ENCODE peak calls at places on chromosomes 5 and 9, in eight cellular contexts. One of them, this sample, is unnamed.

GRCh38 chr9:23686257-23686656 is 139.8 kb downstream of the ELAVL2 start:
- DNase-seq in adrenal gland: no peak
- DNase-seq in stimulated activated effector memory CD8-positive, alpha-beta T cell treated with anti-CD3 and anti-CD28 coated beads, Interleukin-12 subunit alpha, Interleukin-12 subunit beta, amount 100 ng/mL, for 72 hours: no peak
- DNase-seq in NCI-H1092 treated with DMSO at 0.1 percent for 48 hours: no peak
- DNase-seq in D341Med: no peak
- DNase-seq in pancreas: no peak
- DNase-seq in adipocyte: no peak
- DNase-seq in left ventricle myocardium inferior: no peak
- DNase-seq in this sample: no peak

GRCh38 chr9:81416476-81417298 is 272.7 kb downstream of the TLE1 start:
- DNase-seq in adrenal gland: no peak
- DNase-seq in stimulated activated effector memory CD8-positive, alpha-beta T cell treated with anti-CD3 and anti-CD28 coated beads, Interleukin-12 subunit alpha, Interleukin-12 subunit beta, amount 100 ng/mL, for 72 hours: no peak
- DNase-seq in NCI-H1092 treated with DMSO at 0.1 percent for 48 hours: peak
- DNase-seq in D341Med: no peak
- DNase-seq in pancreas: no peak
- DNase-seq in adipocyte: peak
- DNase-seq in left ventricle myocardium inferior: no peak
- DNase-seq in this sample: no peak

GRCh38 chr9:131971482-131972074 is 108.1 kb downstream of the MED27 start:
- DNase-seq in adrenal gland: no peak
- DNase-seq in stimulated activated effector memory CD8-positive, alpha-beta T cell treated with anti-CD3 and anti-CD28 coated beads, Interleukin-12 subunit alpha, Interleukin-12 subunit beta, amount 100 ng/mL, for 72 hours: no peak
- DNase-seq in NCI-H1092 treated with DMSO at 0.1 percent for 48 hours: no peak
- DNase-seq in D341Med: peak
- DNase-seq in pancreas: no peak
- DNase-seq in adipocyte: no peak
- DNase-seq in left ventricle myocardium inferior: no peak
- DNase-seq in this sample: no peak

GRCh38 chr5:15132816-15133405 is 261.3 kb upstream of the ANKH start:
- DNase-seq in adrenal gland: no peak
- DNase-seq in stimulated activated effector memory CD8-positive, alpha-beta T cell treated with anti-CD3 and anti-CD28 coated beads, Interleukin-12 subunit alpha, Interleukin-12 subunit beta, amount 100 ng/mL, for 72 hours: no peak
- DNase-seq in NCI-H1092 treated with DMSO at 0.1 percent for 48 hours: no peak
- DNase-seq in D341Med: no peak
- DNase-seq in pancreas: no peak
- DNase-seq in adipocyte: no peak
- DNase-seq in left ventricle myocardium inferior: no peak
- DNase-seq in this sample: no peak

GRCh38 chr9:120715331-120715924 is 1.2 kb upstream of the MEGF9 start:
- DNase-seq in adrenal gland: peak
- DNase-seq in stimulated activated effector memory CD8-positive, alpha-beta T cell treated with anti-CD3 and anti-CD28 coated beads, Interleukin-12 subunit alpha, Interleukin-12 subunit beta, amount 100 ng/mL, for 72 hours: no peak
- DNase-seq in NCI-H1092 treated with DMSO at 0.1 percent for 48 hours: no peak
- DNase-seq in D341Med: peak
- DNase-seq in pancreas: peak
- DNase-seq in adipocyte: peak
- DNase-seq in left ventricle myocardium inferior: peak
- DNase-seq in this sample: peak

GRCh38 chr5:169923988-169924387 is 56.3 kb downstream of the INSYN2B start:
- DNase-seq in adrenal gland: no peak
- DNase-seq in stimulated activated effector memory CD8-positive, alpha-beta T cell treated with anti-CD3 and anti-CD28 coated beads, Interleukin-12 subunit alpha, Interleukin-12 subunit beta, amount 100 ng/mL, for 72 hours: no peak
- DNase-seq in NCI-H1092 treated with DMSO at 0.1 percent for 48 hours: peak
- DNase-seq in D341Med: no peak
- DNase-seq in pancreas: no peak
- DNase-seq in adipocyte: no peak
- DNase-seq in left ventricle myocardium inferior: no peak
- DNase-seq in this sample: no peak

GRCh38 chr9:136572003-136572595 is 26.3 kb upstream of the NOTCH1 start:
- DNase-seq in adrenal gland: no peak
- DNase-seq in stimulated activated effector memory CD8-positive, alpha-beta T cell treated with anti-CD3 and anti-CD28 coated beads, Interleukin-12 subunit alpha, Interleukin-12 subunit beta, amount 100 ng/mL, for 72 hours: no peak
- DNase-seq in NCI-H1092 treated with DMSO at 0.1 percent for 48 hours: no peak
- DNase-seq in D341Med: no peak
- DNase-seq in pancreas: no peak
- DNase-seq in adipocyte: peak
- DNase-seq in left ventricle myocardium inferior: peak
- DNase-seq in this sample: no peak

GRCh38 chr9:31669311-31669710 is 715.1 kb upstream of the ACO1 start:
- DNase-seq in adrenal gland: no peak
- DNase-seq in stimulated activated effector memory CD8-positive, alpha-beta T cell treated with anti-CD3 and anti-CD28 coated beads, Interleukin-12 subunit alpha, Interleukin-12 subunit beta, amount 100 ng/mL, for 72 hours: no peak
- DNase-seq in NCI-H1092 treated with DMSO at 0.1 percent for 48 hours: no peak
- DNase-seq in D341Med: no peak
- DNase-seq in pancreas: no peak
- DNase-seq in adipocyte: no peak
- DNase-seq in left ventricle myocardium inferior: no peak
- DNase-seq in this sample: no peak

GRCh38 chr9:112059145-112059979 is 115.7 kb downstream of the SUSD1 start:
- DNase-seq in adrenal gland: peak
- DNase-seq in stimulated activated effector memory CD8-positive, alpha-beta T cell treated with anti-CD3 and anti-CD28 coated beads, Interleukin-12 subunit alpha, Interleukin-12 subunit beta, amount 100 ng/mL, for 72 hours: no peak
- DNase-seq in NCI-H1092 treated with DMSO at 0.1 percent for 48 hours: no peak
- DNase-seq in D341Med: no peak
- DNase-seq in pancreas: no peak
- DNase-seq in adipocyte: peak
- DNase-seq in left ventricle myocardium inferior: no peak
- DNase-seq in this sample: peak

GRCh38 chr5:134547579-134547978 is 22.1 kb downstream of the JADE2 start:
- DNase-seq in adrenal gland: peak
- DNase-seq in stimulated activated effector memory CD8-positive, alpha-beta T cell treated with anti-CD3 and anti-CD28 coated beads, Interleukin-12 subunit alpha, Interleukin-12 subunit beta, amount 100 ng/mL, for 72 hours: no peak
- DNase-seq in NCI-H1092 treated with DMSO at 0.1 percent for 48 hours: no peak
- DNase-seq in D341Med: no peak
- DNase-seq in pancreas: no peak
- DNase-seq in adipocyte: peak
- DNase-seq in left ventricle myocardium inferior: peak
- DNase-seq in this sample: no peak

GRCh38 chr9:97858826-97859225 is 5.8 kb downstream of the FOXE1 start:
- DNase-seq in adrenal gland: no peak
- DNase-seq in stimulated activated effector memory CD8-positive, alpha-beta T cell treated with anti-CD3 and anti-CD28 coated beads, Interleukin-12 subunit alpha, Interleukin-12 subunit beta, amount 100 ng/mL, for 72 hours: no peak
- DNase-seq in NCI-H1092 treated with DMSO at 0.1 percent for 48 hours: no peak
- DNase-seq in D341Med: no peak
- DNase-seq in pancreas: no peak
- DNase-seq in adipocyte: no peak
- DNase-seq in left ventricle myocardium inferior: no peak
- DNase-seq in this sample: no peak

GRCh38 chr9:33372900-33373299 is 29.5 kb downstream of the AQP7 start:
- DNase-seq in adrenal gland: no peak
- DNase-seq in stimulated activated effector memory CD8-positive, alpha-beta T cell treated with anti-CD3 and anti-CD28 coated beads, Interleukin-12 subunit alpha, Interleukin-12 subunit beta, amount 100 ng/mL, for 72 hours: no peak
- DNase-seq in NCI-H1092 treated with DMSO at 0.1 percent for 48 hours: no peak
- DNase-seq in D341Med: no peak
- DNase-seq in pancreas: peak
- DNase-seq in adipocyte: no peak
- DNase-seq in left ventricle myocardium inferior: no peak
- DNase-seq in this sample: no peak

GRCh38 chr9:89743576-89744254 is 138.9 kb downstream of the GADD45G start:
- DNase-seq in adrenal gland: no peak
- DNase-seq in stimulated activated effector memory CD8-positive, alpha-beta T cell treated with anti-CD3 and anti-CD28 coated beads, Interleukin-12 subunit alpha, Interleukin-12 subunit beta, amount 100 ng/mL, for 72 hours: peak
- DNase-seq in NCI-H1092 treated with DMSO at 0.1 percent for 48 hours: peak
- DNase-seq in D341Med: no peak
- DNase-seq in pancreas: no peak
- DNase-seq in adipocyte: no peak
- DNase-seq in left ventricle myocardium inferior: no peak
- DNase-seq in this sample: no peak

GRCh38 chr5:52997424-52997823 is 8.3 kb downstream of the ITGA2 start:
- DNase-seq in adrenal gland: no peak
- DNase-seq in stimulated activated effector memory CD8-positive, alpha-beta T cell treated with anti-CD3 and anti-CD28 coated beads, Interleukin-12 subunit alpha, Interleukin-12 subunit beta, amount 100 ng/mL, for 72 hours: no peak
- DNase-seq in NCI-H1092 treated with DMSO at 0.1 percent for 48 hours: no peak
- DNase-seq in D341Med: no peak
- DNase-seq in pancreas: no peak
- DNase-seq in adipocyte: no peak
- DNase-seq in left ventricle myocardium inferior: no peak
- DNase-seq in this sample: no peak

GRCh38 chr5:32076699-32077695 is 97.1 kb downstream of the GOLPH3 start:
- DNase-seq in adrenal gland: no peak
- DNase-seq in stimulated activated effector memory CD8-positive, alpha-beta T cell treated with anti-CD3 and anti-CD28 coated beads, Interleukin-12 subunit alpha, Interleukin-12 subunit beta, amount 100 ng/mL, for 72 hours: no peak
- DNase-seq in NCI-H1092 treated with DMSO at 0.1 percent for 48 hours: peak
- DNase-seq in D341Med: peak
- DNase-seq in pancreas: no peak
- DNase-seq in adipocyte: peak
- DNase-seq in left ventricle myocardium inferior: peak
- DNase-seq in this sample: no peak

GRCh38 chr5:135376961-135377621 is 21.9 kb downstream of the MACROH2A1 start:
- DNase-seq in adrenal gland: no peak
- DNase-seq in stimulated activated effector memory CD8-positive, alpha-beta T cell treated with anti-CD3 and anti-CD28 coated beads, Interleukin-12 subunit alpha, Interleukin-12 subunit beta, amount 100 ng/mL, for 72 hours: peak
- DNase-seq in NCI-H1092 treated with DMSO at 0.1 percent for 48 hours: no peak
- DNase-seq in D341Med: no peak
- DNase-seq in pancreas: no peak
- DNase-seq in adipocyte: peak
- DNase-seq in left ventricle myocardium inferior: no peak
- DNase-seq in this sample: peak

GRCh38 chr5:64487283-64487682 is 18.5 kb upstream of the RGS7BP start:
- DNase-seq in adrenal gland: no peak
- DNase-seq in stimulated activated effector memory CD8-positive, alpha-beta T cell treated with anti-CD3 and anti-CD28 coated beads, Interleukin-12 subunit alpha, Interleukin-12 subunit beta, amount 100 ng/mL, for 72 hours: no peak
- DNase-seq in NCI-H1092 treated with DMSO at 0.1 percent for 48 hours: no peak
- DNase-seq in D341Med: no peak
- DNase-seq in pancreas: no peak
- DNase-seq in adipocyte: no peak
- DNase-seq in left ventricle myocardium inferior: no peak
- DNase-seq in this sample: no peak

GRCh38 chr9:686381-686813 is 155.1 kb upstream of the DMRT1 start:
- DNase-seq in adrenal gland: no peak
- DNase-seq in stimulated activated effector memory CD8-positive, alpha-beta T cell treated with anti-CD3 and anti-CD28 coated beads, Interleukin-12 subunit alpha, Interleukin-12 subunit beta, amount 100 ng/mL, for 72 hours: no peak
- DNase-seq in NCI-H1092 treated with DMSO at 0.1 percent for 48 hours: no peak
- DNase-seq in D341Med: no peak
- DNase-seq in pancreas: no peak
- DNase-seq in adipocyte: peak
- DNase-seq in left ventricle myocardium inferior: no peak
- DNase-seq in this sample: no peak

GRCh38 chr9:88776717-88777497 is 214.4 kb upstream of the S1PR3 start:
- DNase-seq in adrenal gland: no peak
- DNase-seq in stimulated activated effector memory CD8-positive, alpha-beta T cell treated with anti-CD3 and anti-CD28 coated beads, Interleukin-12 subunit alpha, Interleukin-12 subunit beta, amount 100 ng/mL, for 72 hours: no peak
- DNase-seq in NCI-H1092 treated with DMSO at 0.1 percent for 48 hours: no peak
- DNase-seq in D341Med: no peak
- DNase-seq in pancreas: no peak
- DNase-seq in adipocyte: peak
- DNase-seq in left ventricle myocardium inferior: no peak
- DNase-seq in this sample: no peak

GRCh38 chr5:29218138-29218537 is 1975.3 kb upstream of the CDH6 start:
- DNase-seq in adrenal gland: no peak
- DNase-seq in stimulated activated effector memory CD8-positive, alpha-beta T cell treated with anti-CD3 and anti-CD28 coated beads, Interleukin-12 subunit alpha, Interleukin-12 subunit beta, amount 100 ng/mL, for 72 hours: no peak
- DNase-seq in NCI-H1092 treated with DMSO at 0.1 percent for 48 hours: peak
- DNase-seq in D341Med: peak
- DNase-seq in pancreas: no peak
- DNase-seq in adipocyte: no peak
- DNase-seq in left ventricle myocardium inferior: no peak
- DNase-seq in this sample: no peak

GRCh38 chr5:78671609-78672008 is 23.0 kb upstream of the LHFPL2 start:
- DNase-seq in adrenal gland: no peak
- DNase-seq in stimulated activated effector memory CD8-positive, alpha-beta T cell treated with anti-CD3 and anti-CD28 coated beads, Interleukin-12 subunit alpha, Interleukin-12 subunit beta, amount 100 ng/mL, for 72 hours: no peak
- DNase-seq in NCI-H1092 treated with DMSO at 0.1 percent for 48 hours: no peak
- DNase-seq in D341Med: no peak
- DNase-seq in pancreas: no peak
- DNase-seq in adipocyte: peak
- DNase-seq in left ventricle myocardium inferior: no peak
- DNase-seq in this sample: no peak

GRCh38 chr9:125262217-125262991 is 778 bp downstream of the GAPVD1 start:
- DNase-seq in adrenal gland: no peak
- DNase-seq in stimulated activated effector memory CD8-positive, alpha-beta T cell treated with anti-CD3 and anti-CD28 coated beads, Interleukin-12 subunit alpha, Interleukin-12 subunit beta, amount 100 ng/mL, for 72 hours: no peak
- DNase-seq in NCI-H1092 treated with DMSO at 0.1 percent for 48 hours: peak
- DNase-seq in D341Med: peak
- DNase-seq in pancreas: no peak
- DNase-seq in adipocyte: no peak
- DNase-seq in left ventricle myocardium inferior: no peak
- DNase-seq in this sample: no peak

GRCh38 chr9:110440161-110440560 is 102.5 kb upstream of the TXNDC8 start:
- DNase-seq in adrenal gland: no peak
- DNase-seq in stimulated activated effector memory CD8-positive, alpha-beta T cell treated with anti-CD3 and anti-CD28 coated beads, Interleukin-12 subunit alpha, Interleukin-12 subunit beta, amount 100 ng/mL, for 72 hours: no peak
- DNase-seq in NCI-H1092 treated with DMSO at 0.1 percent for 48 hours: no peak
- DNase-seq in D341Med: no peak
- DNase-seq in pancreas: no peak
- DNase-seq in adipocyte: peak
- DNase-seq in left ventricle myocardium inferior: no peak
- DNase-seq in this sample: no peak

GRCh38 chr9:84998639-84999038 is 329.1 kb downstream of the NTRK2 start:
- DNase-seq in adrenal gland: no peak
- DNase-seq in stimulated activated effector memory CD8-positive, alpha-beta T cell treated with anti-CD3 and anti-CD28 coated beads, Interleukin-12 subunit alpha, Interleukin-12 subunit beta, amount 100 ng/mL, for 72 hours: no peak
- DNase-seq in NCI-H1092 treated with DMSO at 0.1 percent for 48 hours: no peak
- DNase-seq in D341Med: no peak
- DNase-seq in pancreas: no peak
- DNase-seq in adipocyte: no peak
- DNase-seq in left ventricle myocardium inferior: no peak
- DNase-seq in this sample: no peak

GRCh38 chr9:105238302-105238701 is 6.1 kb upstream of the SLC44A1 start:
- DNase-seq in adrenal gland: no peak
- DNase-seq in stimulated activated effector memory CD8-positive, alpha-beta T cell treated with anti-CD3 and anti-CD28 coated beads, Interleukin-12 subunit alpha, Interleukin-12 subunit beta, amount 100 ng/mL, for 72 hours: no peak
- DNase-seq in NCI-H1092 treated with DMSO at 0.1 percent for 48 hours: no peak
- DNase-seq in D341Med: no peak
- DNase-seq in pancreas: no peak
- DNase-seq in adipocyte: no peak
- DNase-seq in left ventricle myocardium inferior: no peak
- DNase-seq in this sample: no peak

GRCh38 chr5:55338810-55339243 is 31.0 kb downstream of the MTREX start:
- DNase-seq in adrenal gland: no peak
- DNase-seq in stimulated activated effector memory CD8-positive, alpha-beta T cell treated with anti-CD3 and anti-CD28 coated beads, Interleukin-12 subunit alpha, Interleukin-12 subunit beta, amount 100 ng/mL, for 72 hours: peak
- DNase-seq in NCI-H1092 treated with DMSO at 0.1 percent for 48 hours: no peak
- DNase-seq in D341Med: no peak
- DNase-seq in pancreas: no peak
- DNase-seq in adipocyte: no peak
- DNase-seq in left ventricle myocardium inferior: no peak
- DNase-seq in this sample: no peak

GRCh38 chr5:130720355-130720754 is 444.7 kb downstream of the HINT1 start:
- DNase-seq in adrenal gland: no peak
- DNase-seq in stimulated activated effector memory CD8-positive, alpha-beta T cell treated with anti-CD3 and anti-CD28 coated beads, Interleukin-12 subunit alpha, Interleukin-12 subunit beta, amount 100 ng/mL, for 72 hours: no peak
- DNase-seq in NCI-H1092 treated with DMSO at 0.1 percent for 48 hours: no peak
- DNase-seq in D341Med: peak
- DNase-seq in pancreas: no peak
- DNase-seq in adipocyte: peak
- DNase-seq in left ventricle myocardium inferior: no peak
- DNase-seq in this sample: no peak

GRCh38 chr9:134416385-134417022 is 90.2 kb downstream of the RXRA start:
- DNase-seq in adrenal gland: no peak
- DNase-seq in stimulated activated effector memory CD8-positive, alpha-beta T cell treated with anti-CD3 and anti-CD28 coated beads, Interleukin-12 subunit alpha, Interleukin-12 subunit beta, amount 100 ng/mL, for 72 hours: no peak
- DNase-seq in NCI-H1092 treated with DMSO at 0.1 percent for 48 hours: no peak
- DNase-seq in D341Med: no peak
- DNase-seq in pancreas: no peak
- DNase-seq in adipocyte: no peak
- DNase-seq in left ventricle myocardium inferior: no peak
- DNase-seq in this sample: no peak

GRCh38 chr5:157828949-157829639 is 29.9 kb downstream of the CLINT1 start:
- DNase-seq in adrenal gland: no peak
- DNase-seq in stimulated activated effector memory CD8-positive, alpha-beta T cell treated with anti-CD3 and anti-CD28 coated beads, Interleukin-12 subunit alpha, Interleukin-12 subunit beta, amount 100 ng/mL, for 72 hours: no peak
- DNase-seq in NCI-H1092 treated with DMSO at 0.1 percent for 48 hours: no peak
- DNase-seq in D341Med: peak
- DNase-seq in pancreas: no peak
- DNase-seq in adipocyte: no peak
- DNase-seq in left ventricle myocardium inferior: no peak
- DNase-seq in this sample: no peak

GRCh38 chr9:128635266-128636023 is 21.2 kb downstream of the DYNC2I2 start:
- DNase-seq in adrenal gland: peak
- DNase-seq in stimulated activated effector memory CD8-positive, alpha-beta T cell treated with anti-CD3 and anti-CD28 coated beads, Interleukin-12 subunit alpha, Interleukin-12 subunit beta, amount 100 ng/mL, for 72 hours: no peak
- DNase-seq in NCI-H1092 treated with DMSO at 0.1 percent for 48 hours: peak
- DNase-seq in D341Med: peak
- DNase-seq in pancreas: peak
- DNase-seq in adipocyte: peak
- DNase-seq in left ventricle myocardium inferior: peak
- DNase-seq in this sample: no peak

GRCh38 chr5:170312666-170313065 is 15.1 kb upstream of the LCP2 start:
- DNase-seq in adrenal gland: peak
- DNase-seq in stimulated activated effector memory CD8-positive, alpha-beta T cell treated with anti-CD3 and anti-CD28 coated beads, Interleukin-12 subunit alpha, Interleukin-12 subunit beta, amount 100 ng/mL, for 72 hours: peak
- DNase-seq in NCI-H1092 treated with DMSO at 0.1 percent for 48 hours: no peak
- DNase-seq in D341Med: no peak
- DNase-seq in pancreas: no peak
- DNase-seq in adipocyte: no peak
- DNase-seq in left ventricle myocardium inferior: no peak
- DNase-seq in this sample: no peak

This sample was measured in head of caudate nucleus.